ENCODE peak calls at places on chromosomes 13 and 19, in four cellular contexts. N, I, X and Q are unnamed samples.
A peak's percentile ranks its signal among the peaks of the same experiment; 100 is the strongest.

GRCh38 chr13:24307211-24308067 is 1.9 kb upstream of the C1QTNF9 start:
- DNase-seq in N (no peak), I (no peak), X (no peak), Q (no peak)

GRCh38 chr19:3365447-3366103 is 808 bp upstream of the NFIC start:
- DNase-seq in N (peak; percentile 70), I (peak; percentile 71), X (no peak), Q (no peak)

GRCh38 chr19:56727731-56728130 is 56.2 kb upstream of the ZNF835 start:
- DNase-seq in N (no peak), I (no peak), X (peak; percentile 44), Q (no peak)

GRCh38 chr13:50130686-50131051 is 115.4 kb downstream of the KCNRG start:
- DNase-seq in N (no peak), I (peak; percentile 71), X (no peak), Q (no peak)

GRCh38 chr13:80341771-80342271 is 895 bp upstream of the SPRY2 start:
- DNase-seq in N (peak; percentile 83), I (peak; percentile 48), X (peak; percentile 7), Q (no peak)

GRCh38 chr19:34664168-34664567 is 12.8 kb downstream of the SCGB2B2 start:
- DNase-seq in N (no peak), I (no peak), X (peak; percentile 10), Q (no peak)

GRCh38 chr19:38496603-38497487 is 63.4 kb downstream of the RYR1 start:
- DNase-seq in N (no peak), I (peak; percentile 39), X (no peak), Q (no peak)

GRCh38 chr13:60019119-60019993 is 144.4 kb downstream of the DIAPH3 start:
- DNase-seq in N (no peak), I (peak; percentile 63), X (no peak), Q (no peak)

GRCh38 chr19:44303976-44304568 is 753 bp downstream of the ZNF235 start:
- DNase-seq in N (peak; percentile 73), I (peak; percentile 47), X (no peak), Q (no peak)

GRCh38 chr13:43369319-43369718 is 345.9 kb downstream of the DNAJC15 start:
- DNase-seq in N (no peak), I (no peak), X (no peak), Q (no peak)

GRCh38 chr13:42487221-42487620 is 86.7 kb upstream of the TNFSF11 start:
- DNase-seq in N (no peak), I (peak; percentile 71), X (no peak), Q (no peak)

GRCh38 chr13:58097831-58098230 is 466.3 kb downstream of the PCDH17 start:
- DNase-seq in N (no peak), I (no peak), X (no peak), Q (no peak)